ENCODE peak calls at places on chromosomes 5 and 9, in seven cellular contexts. C is H7; N is brain microvascular endothelial cell; M is CD4-positive, CD25-positive, alpha-beta regulatory T cell; Q is mesendoderm; Z is NT2/D1; J is Peyer's patch. X is an unnamed sample.

GRCh38 chr5:32403760-32404159 is 40.8 kb downstream of the ZFR start:
- DNase-seq in Z (no peak), N (no peak), J (no peak), M (no peak), Q (no peak), C (no peak), X (no peak)

GRCh38 chr5:172150514-172151425 is 37.3 kb downstream of the STK10 start:
- DNase-seq in N (no peak), J (peak; percentile 71), C (peak; percentile 28), Z (no peak), Q (no peak), M (no peak), X (no peak)

GRCh38 chr9:101727621-101728524 is 10.6 kb downstream of the GRIN3A start:
- DNase-seq in C (peak; percentile 66), N (peak; percentile 26), Q (peak; percentile 90), M (no peak), J (peak; percentile 65), Z (no peak), X (peak; percentile 30)

GRCh38 chr5:174623438-174624019 is 100.9 kb upstream of the MSX2 start:
- DNase-seq in N (no peak), J (no peak), M (no peak), Z (no peak), Q (no peak), C (no peak), X (peak; percentile 46)

GRCh38 chr5:140273401-140273877 is 29.5 kb downstream of the PFDN1 start:
- DNase-seq in J (no peak), Z (no peak), Q (no peak), C (no peak), M (no peak), N (no peak), X (no peak)

GRCh38 chr5:96016216-96016615 is 54.6 kb upstream of the ELL2 start:
- DNase-seq in C (no peak), Q (no peak), J (no peak), M (no peak), Z (no peak), N (no peak), X (no peak)

GRCh38 chr5:135442387-135443256 is 4.5 kb downstream of the DCANP1 start:
- DNase-seq in Z (no peak), Q (no peak), M (no peak), C (peak; percentile 2), J (peak; percentile 24), N (no peak), X (no peak)

GRCh38 chr9:71446081-71446480 is 322.2 kb downstream of the CEMIP2 start:
- DNase-seq in Z (no peak), C (no peak), J (no peak), Q (no peak), N (no peak), M (no peak), X (no peak)

GRCh38 chr9:35791321-35791921 is at the start of gene NPR2:
- DNase-seq in N (no peak), J (no peak), C (peak; percentile 91), M (no peak), Z (no peak), Q (peak; percentile 43), X (no peak)

GRCh38 chr5:11234501-11234911 is 473.5 kb upstream of the DAP start:
- DNase-seq in Z (no peak), C (no peak), N (no peak), M (peak; percentile 14), J (no peak), Q (no peak), X (no peak)

GRCh38 chr5:76986828-76987526 is 34.1 kb downstream of the CRHBP start:
- DNase-seq in C (no peak), M (no peak), J (no peak), Q (peak; percentile 93), N (no peak), Z (no peak), X (no peak)

GRCh38 chr9:5957166-5957565 is 58.3 kb downstream of the RANBP6 start:
- DNase-seq in C (no peak), Q (no peak), N (no peak), Z (no peak), J (no peak), M (no peak), X (no peak)

GRCh38 chr9:134502261-134503211 is 139.1 kb upstream of the COL5A1 start:
- DNase-seq in Q (peak; percentile 62), J (peak; percentile 60), M (no peak), N (peak; percentile 94), Z (no peak), C (peak; percentile 69), X (no peak)

GRCh38 chr5:55307383-55308253 is at the start of the genes DHX29 and MTREX:
- DNase-seq in Q (peak; percentile 96), Z (peak; percentile 72), M (peak; percentile 92), J (peak; percentile 95), C (peak; percentile 93), N (peak; percentile 89), X (peak; percentile 93)

GRCh38 chr5:73160239-73160671 is 12.7 kb upstream of the TMEM174 start:
- DNase-seq in N (peak; percentile 7), C (no peak), Q (no peak), Z (no peak), J (no peak), M (peak; percentile 64), X (no peak)

GRCh38 chr9:34458013-34458966 is at the start of the genes DNAI1 and FAM219A:
- DNase-seq in C (peak; percentile 98), M (peak; percentile 99), Q (peak; percentile 99), Z (peak; percentile 98), J (peak; percentile 99), N (peak; percentile 97), X (peak; percentile 99)

GRCh38 chr5:151023047-151023615 is 2.7 kb downstream of the GPX3 start:
- DNase-seq in C (no peak), Q (no peak), J (no peak), M (no peak), Z (no peak), N (peak; percentile 35), X (no peak)

GRCh38 chr9:70950270-70950669 is 171.2 kb downstream of the TRPM3 start:
- DNase-seq in M (no peak), Z (no peak), Q (no peak), J (no peak), N (no peak), C (no peak), X (no peak)

GRCh38 chr5:66171349-66172344 is 27.5 kb downstream of the SREK1 start:
- DNase-seq in J (peak; percentile 66), M (peak; percentile 82), C (no peak), Z (no peak), Q (peak; percentile 54), N (peak; percentile 66), X (peak; percentile 51)
- H3K36me3 ChIP-seq in J (no peaks in the 10 kb centered on the region), M (peaks cover 39% of the 10 kb centered on the region), C (no peaks in the 10 kb centered on the region), Z (peaks cover 63% of the 10 kb centered on the region), Q (no peaks in the 10 kb centered on the region), N (peaks cover 35% of the 10 kb centered on the region), X (peaks cover 46% of the 10 kb centered on the region)

DNA sequence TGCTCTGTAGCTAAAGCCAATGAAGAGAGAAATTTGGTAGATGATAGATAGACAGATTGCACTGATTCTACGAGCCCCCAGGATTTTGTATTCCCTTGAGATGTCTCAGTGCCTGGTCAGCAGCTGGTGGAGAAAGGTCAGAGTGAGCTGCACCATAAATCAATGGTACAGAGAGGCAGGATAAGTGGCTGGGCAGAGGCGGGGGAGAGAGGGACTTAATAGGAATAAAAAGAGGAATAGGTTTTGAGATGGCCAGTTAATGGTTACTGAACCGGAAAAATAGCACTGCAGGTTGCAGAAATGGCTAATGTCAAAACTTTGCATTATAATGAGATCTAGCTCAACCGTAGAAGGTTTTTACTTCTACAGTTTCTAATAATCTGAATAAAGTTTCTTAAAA is 47.9 kb upstream of the SLC12A2 start:
- DNase-seq in C (peak; percentile 2), Z (no peak), J (no peak), N (no peak), M (no peak), Q (no peak), X (peak; percentile 9)
- H3K36me3 ChIP-seq in C (no peaks in the 10 kb centered on the region), Z (no peaks in the 10 kb centered on the region), J (no peaks in the 10 kb centered on the region), N (no peaks in the 10 kb centered on the region), M (peaks cover 2% of the 10 kb centered on the region), Q (no peaks in the 10 kb centered on the region), X (no peaks in the 10 kb centered on the region)

GRCh38 chr5:43619911-43620310 is 16.9 kb downstream of the NNT start:
- DNase-seq in N (no peak), Q (no peak), M (no peak), Z (no peak), J (no peak), C (no peak), X (no peak)

GRCh38 chr5:43623048-43623447 is 20.1 kb downstream of the NNT start:
- DNase-seq in Z (no peak), C (no peak), N (no peak), J (no peak), M (no peak), Q (no peak), X (no peak)

GRCh38 chr5:43619380-43619779 is 16.4 kb downstream of the NNT start:
- DNase-seq in J (no peak), C (no peak), M (no peak), Q (no peak), N (no peak), Z (no peak), X (no peak)

GRCh38 chr5:43616535-43616934 is 13.6 kb downstream of the NNT start:
- DNase-seq in Z (no peak), N (peak; percentile 11), Q (peak; percentile 22), M (no peak), J (no peak), C (no peak), X (no peak)

GRCh38 chr5:43620944-43621505 is 18.0 kb downstream of the NNT start:
- DNase-seq in J (no peak), C (no peak), N (no peak), Z (no peak), M (no peak), Q (no peak), X (no peak)
- H3K36me3 ChIP-seq in J (no peaks in the 10 kb centered on the region), C (no peaks in the 10 kb centered on the region), N (peaks cover 5% of the 10 kb centered on the region), Z (peaks cover 14% of the 10 kb centered on the region), M (peaks cover 20% of the 10 kb centered on the region), Q (no peaks in the 10 kb centered on the region), X (peaks cover 73% of the 10 kb centered on the region)

GRCh38 chr5:45402804-45403455 is 293.2 kb downstream of the HCN1 start:
- DNase-seq in Z (no peak), N (no peak), J (no peak), M (no peak), C (no peak), Q (peak; percentile 19), X (no peak)
- H3K36me3 ChIP-seq in Z (no peaks in the 10 kb centered on the region), N (no peaks in the 10 kb centered on the region), J (no peaks in the 10 kb centered on the region), M (no peaks in the 10 kb centered on the region), C (no peaks in the 10 kb centered on the region), Q (no peaks in the 10 kb centered on the region), X (no peaks in the 10 kb centered on the region)

DNA sequence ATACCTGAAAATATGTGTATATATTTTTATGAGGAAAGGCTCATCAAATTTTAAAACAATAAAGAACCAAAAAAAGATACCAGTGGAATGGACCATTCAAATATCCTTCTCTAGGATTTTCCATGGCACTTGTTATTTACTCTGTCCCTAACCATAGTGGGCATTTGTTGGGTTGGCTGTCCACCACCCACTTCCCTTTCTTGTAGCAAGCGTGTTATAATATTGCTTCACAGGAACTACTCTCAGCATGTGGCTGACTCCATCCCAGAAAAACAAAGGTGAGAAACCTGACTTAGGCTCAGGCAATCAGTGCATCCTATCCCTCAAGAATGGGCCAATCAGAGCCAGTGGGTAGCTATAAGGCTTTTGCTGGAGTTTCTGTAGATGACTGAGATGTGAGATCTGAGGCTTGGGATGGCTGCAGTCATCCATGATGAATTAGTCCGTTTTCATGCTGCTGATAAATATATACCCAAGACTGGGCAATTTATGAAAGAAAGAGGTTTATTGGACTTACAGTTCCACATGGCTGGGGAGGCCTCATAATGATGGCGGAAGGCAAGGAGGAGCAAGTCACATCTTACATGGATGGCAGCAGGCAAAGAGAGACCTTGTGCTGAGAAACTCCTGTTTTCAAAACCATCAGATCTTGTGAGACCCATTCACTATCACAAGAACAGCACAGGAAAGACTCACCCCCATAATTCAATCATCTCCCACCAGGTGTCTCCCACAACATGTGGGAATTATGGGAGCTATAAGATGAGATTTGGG is 17.2 kb downstream of the C5orf63 start:
- DNase-seq in J (no peak), N (no peak), Q (no peak), Z (no peak), M (no peak), C (no peak), X (no peak)
- H3K36me3 ChIP-seq in J (no peaks in the 10 kb centered on the region), N (no peaks in the 10 kb centered on the region), Q (no peaks in the 10 kb centered on the region), Z (no peaks in the 10 kb centered on the region), M (peaks cover 18% of the 10 kb centered on the region), C (no peaks in the 10 kb centered on the region), X (no peaks in the 10 kb centered on the region)

X was measured in HAP-1.